ENCODE peak calls at places on chromosomes 6 and 20, in four cellular contexts. One of them, this sample, is unnamed.

GRCh38 chr20:63350196-63350595 is 11.0 kb downstream of the CHRNA4 start:
- DNase-seq in cardiac muscle cell: no peak
- DNase-seq in kidney epithelial cell: no peak
- DNase-seq in prostate gland: no peak
- DNase-seq in this sample: no peak

GRCh38 chr6:121436966-121437756 is 1.7 kb downstream of the GJA1 start:
- DNase-seq in cardiac muscle cell: peak; percentile 64
- DNase-seq in kidney epithelial cell: no peak
- DNase-seq in prostate gland: peak; percentile 40
- DNase-seq in this sample: peak; percentile 68

GRCh38 chr6:74731921-74732320 is 473.9 kb downstream of the COL12A1 start:
- DNase-seq in cardiac muscle cell: no peak
- DNase-seq in kidney epithelial cell: no peak
- DNase-seq in prostate gland: no peak
- DNase-seq in this sample: peak; percentile 88

GRCh38 chr20:399182-399707 is 8.9 kb upstream of the RBCK1 start:
- DNase-seq in cardiac muscle cell: no peak
- DNase-seq in kidney epithelial cell: no peak
- DNase-seq in prostate gland: no peak
- DNase-seq in this sample: no peak

GRCh38 chr6:43702522-43703440 is 15.2 kb upstream of the MRPS18A start:
- DNase-seq in cardiac muscle cell: peak; percentile 96
- DNase-seq in kidney epithelial cell: peak; percentile 78
- DNase-seq in prostate gland: no peak
- DNase-seq in this sample: peak; percentile 89

GRCh38 chr6:22600059-22600458 is 30.7 kb downstream of the HDGFL1 start:
- DNase-seq in cardiac muscle cell: no peak
- DNase-seq in kidney epithelial cell: no peak
- DNase-seq in prostate gland: no peak
- DNase-seq in this sample: no peak

GRCh38 chr6:37014667-37015066 is 9.2 kb downstream of the FGD2 start:
- DNase-seq in cardiac muscle cell: no peak
- DNase-seq in kidney epithelial cell: no peak
- DNase-seq in prostate gland: no peak
- DNase-seq in this sample: no peak

GRCh38 chr6:151141685-151142084 is 98.1 kb upstream of the AKAP12 start:
- DNase-seq in cardiac muscle cell: no peak
- DNase-seq in kidney epithelial cell: no peak
- DNase-seq in prostate gland: peak; percentile 13
- DNase-seq in this sample: no peak

GRCh38 chr6:127164555-127164954 is 46.1 kb downstream of the RSPO3 start:
- DNase-seq in cardiac muscle cell: no peak
- DNase-seq in kidney epithelial cell: no peak
- DNase-seq in prostate gland: no peak
- DNase-seq in this sample: no peak

GRCh38 chr6:30836431-30836866 is 47.9 kb upstream of the DDR1 start:
- DNase-seq in cardiac muscle cell: no peak
- DNase-seq in kidney epithelial cell: no peak
- DNase-seq in prostate gland: peak; percentile 53
- DNase-seq in this sample: peak; percentile 53

GRCh38 chr6:41815587-41815986 is 28.1 kb downstream of the TOMM6 start:
- DNase-seq in cardiac muscle cell: no peak
- DNase-seq in kidney epithelial cell: no peak
- DNase-seq in prostate gland: no peak
- DNase-seq in this sample: no peak

GRCh38 chr6:147782302-147782701 is 273.8 kb downstream of the SAMD5 start:
- DNase-seq in cardiac muscle cell: no peak
- DNase-seq in kidney epithelial cell: peak; percentile 61
- DNase-seq in prostate gland: no peak
- DNase-seq in this sample: peak; percentile 54

GRCh38 chr6:1407499-1407990 is 18.2 kb downstream of the FOXF2 start:
- DNase-seq in cardiac muscle cell: no peak
- DNase-seq in kidney epithelial cell: no peak
- DNase-seq in prostate gland: no peak
- DNase-seq in this sample: no peak

GRCh38 chr6:114282268-114282667 is 60.6 kb downstream of the HS3ST5 start:
- DNase-seq in cardiac muscle cell: no peak
- DNase-seq in kidney epithelial cell: no peak
- DNase-seq in prostate gland: no peak
- DNase-seq in this sample: no peak

GRCh38 chr20:56606174-56606945 is 22.7 kb upstream of the TFAP2C start:
- DNase-seq in cardiac muscle cell: no peak
- DNase-seq in kidney epithelial cell: no peak
- DNase-seq in prostate gland: no peak
- DNase-seq in this sample: no peak

GRCh38 chr6:36130672-36131516 is 581 bp downstream of the MAPK13 start:
- DNase-seq in cardiac muscle cell: no peak
- DNase-seq in kidney epithelial cell: no peak
- DNase-seq in prostate gland: peak; percentile 27
- DNase-seq in this sample: no peak

GRCh38 chr20:37390503-37390890 is 44.6 kb downstream of the SRC start:
- DNase-seq in cardiac muscle cell: no peak
- DNase-seq in kidney epithelial cell: no peak
- DNase-seq in prostate gland: no peak
- DNase-seq in this sample: no peak

GRCh38 chr6:151763938-151764680 is 43.4 kb upstream of the ESR1 start:
- DNase-seq in cardiac muscle cell: peak; percentile 86
- DNase-seq in kidney epithelial cell: peak; percentile 50
- DNase-seq in prostate gland: peak; percentile 91
- DNase-seq in this sample: peak; percentile 77

GRCh38 chr20:46681032-46681854 is 8.0 kb downstream of the TP53RK start:
- DNase-seq in cardiac muscle cell: peak; percentile 68
- DNase-seq in kidney epithelial cell: no peak
- DNase-seq in prostate gland: peak; percentile 75
- DNase-seq in this sample: peak; percentile 44

GRCh38 chr20:35541118-35541782 is 628 bp upstream of the ERGIC3 start:
- DNase-seq in cardiac muscle cell: peak; percentile 19
- DNase-seq in kidney epithelial cell: no peak
- DNase-seq in prostate gland: no peak
- DNase-seq in this sample: no peak

GRCh38 chr20:61738601-61739069 is 327.0 kb downstream of the TAF4 start:
- DNase-seq in cardiac muscle cell: no peak
- DNase-seq in kidney epithelial cell: no peak
- DNase-seq in prostate gland: no peak
- DNase-seq in this sample: no peak

DNA sequence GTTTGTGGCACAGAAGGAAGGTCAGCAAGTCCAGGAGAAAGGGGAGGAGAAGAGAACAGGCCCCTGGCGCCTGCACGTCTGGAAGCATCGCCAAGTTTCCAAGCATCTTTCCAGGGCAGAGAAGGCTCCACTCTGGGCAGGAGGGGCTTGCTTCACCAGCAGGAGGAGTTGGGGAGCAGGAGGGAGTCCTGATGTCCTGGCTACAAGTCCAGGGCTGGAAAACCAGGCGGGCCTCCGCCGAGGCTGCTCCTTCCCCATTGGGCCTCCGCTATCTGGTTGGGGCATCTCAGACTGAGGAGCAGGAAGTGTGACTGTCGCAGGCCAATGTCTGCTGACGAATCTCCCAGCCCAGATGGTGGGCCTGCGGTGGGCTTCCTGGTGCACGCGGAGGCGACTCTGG is 421.9 kb downstream of the PREX1 start:
- DNase-seq in cardiac muscle cell: no peak
- DNase-seq in kidney epithelial cell: no peak
- DNase-seq in prostate gland: no peak
- DNase-seq in this sample: no peak
- TF ChIP-seq CTCF in cardiac muscle cell: no peak
- TF ChIP-seq CTCF in kidney epithelial cell: no peak
- TF ChIP-seq CTCF in prostate gland: no peak
- TF ChIP-seq CTCF in this sample: no peak

GRCh38 chr6:39426057-39426592 is 103.6 kb upstream of the KCNK16 start:
- DNase-seq in cardiac muscle cell: no peak
- DNase-seq in kidney epithelial cell: peak; percentile 31
- DNase-seq in prostate gland: peak; percentile 19
- DNase-seq in this sample: peak; percentile 83
- H3K4me3 ChIP-seq in cardiac muscle cell: no peak overlapping the region
- H3K4me3 ChIP-seq in kidney epithelial cell: no peak overlapping the region
- H3K4me3 ChIP-seq in prostate gland: no peak overlapping the region
- H3K4me3 ChIP-seq in this sample: no peak overlapping the region

GRCh38 chr6:112372213-112372806 is 25.2 kb downstream of the RFPL4B start:
- DNase-seq in cardiac muscle cell: peak; percentile 19
- DNase-seq in kidney epithelial cell: no peak
- DNase-seq in prostate gland: no peak
- DNase-seq in this sample: peak; percentile 47
- TF ChIP-seq CTCF in cardiac muscle cell: peak; percentile 55
- TF ChIP-seq CTCF in kidney epithelial cell: peak; percentile 35
- TF ChIP-seq CTCF in prostate gland: no peak
- TF ChIP-seq CTCF in this sample: peak; percentile 56

DNA sequence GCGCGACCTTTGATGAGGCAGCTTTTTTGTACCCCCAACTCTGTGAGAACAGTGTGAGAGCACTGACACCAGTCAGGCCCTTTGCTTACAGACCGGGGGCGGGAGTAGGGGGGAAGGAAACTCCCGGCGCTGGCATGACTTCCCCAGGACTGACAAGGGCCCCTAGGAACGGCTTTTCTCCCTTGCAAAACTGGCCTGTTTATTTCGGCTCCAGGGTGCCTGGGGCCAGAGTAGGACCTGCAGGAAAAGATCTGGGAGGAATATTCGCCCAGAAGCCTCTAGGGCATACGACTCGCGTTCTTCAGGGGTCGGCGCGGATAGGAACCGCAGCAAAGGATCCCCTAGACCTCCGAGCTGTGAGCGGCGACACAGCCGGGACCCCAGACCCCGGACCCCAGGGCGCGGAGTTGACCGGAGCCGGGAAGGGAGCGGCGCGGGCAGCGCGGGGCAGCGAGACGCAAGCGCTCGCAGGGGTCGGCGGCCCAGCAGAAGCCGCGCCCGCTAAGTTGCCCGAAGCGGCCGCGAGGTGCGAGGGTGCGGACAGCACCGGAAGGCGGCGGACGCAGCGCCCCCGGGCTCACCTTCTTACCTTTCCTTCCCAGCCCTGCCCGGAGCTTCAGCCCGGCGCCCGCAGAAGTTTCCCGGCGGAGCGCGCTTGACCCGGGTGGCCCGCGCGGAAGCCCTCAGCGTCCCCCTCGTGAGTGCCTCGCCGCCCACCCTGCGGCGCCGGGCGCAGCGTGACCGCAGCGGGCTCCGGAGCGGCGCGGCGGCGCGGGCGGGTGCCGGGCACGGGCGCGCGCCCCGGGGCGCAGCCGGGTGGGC is at the start of gene POPDC3:
- DNase-seq in cardiac muscle cell: peak; percentile 77
- DNase-seq in kidney epithelial cell: no peak
- DNase-seq in prostate gland: no peak
- DNase-seq in this sample: peak; percentile 38
- H3K4me3 ChIP-seq in cardiac muscle cell: peak within 1 kb of the TSS; percentile 70
- H3K4me3 ChIP-seq in kidney epithelial cell: peak within 1 kb of the TSS; percentile 49
- H3K4me3 ChIP-seq in prostate gland: peak within 1 kb of the TSS; percentile 37
- H3K4me3 ChIP-seq in this sample: peak within 1 kb of the TSS; percentile 58

This sample was measured in astrocyte of the spinal cord.